ENCODE peak calls at places on chromosomes 5 and 9, in six cellular contexts. K is naive B cell, J is ecto neural progenitor cell, G is spleen, S is right lobe of liver, C is NCI-H1694 treated with DMSO at 0.1 percent for 48 hours. Z is an unnamed sample.

GRCh38 chr9:124960409-124960752 is 19.5 kb upstream of the GOLGA1 start:
- DNase-seq in J (no peak), C (no peak), G (no peak), S (no peak), K (no peak), Z (no peak)

GRCh38 chr5:65954200-65954599 is 27.8 kb downstream of the ERBIN start:
- DNase-seq in K (no peak), C (no peak), S (no peak), G (no peak), J (no peak), Z (no peak)

GRCh38 chr5:36108758-36109245 is 42.1 kb upstream of the UGT3A2 start:
- DNase-seq in S (no peak), C (no peak), G (no peak), J (no peak), K (no peak), Z (no peak)

GRCh38 chr9:123438321-123438720 is 82.3 kb downstream of the CRB2 start:
- DNase-seq in G (peak), S (no peak), J (no peak), K (no peak), C (no peak), Z (no peak)

GRCh38 chr5:111699976-111700375 is 57.0 kb downstream of the NREP start:
- DNase-seq in G (no peak), C (peak), S (peak), J (no peak), K (no peak), Z (no peak)

GRCh38 chr5:101915559-101915958 is 380.5 kb downstream of the SLCO4C1 start:
- DNase-seq in S (no peak), C (no peak), J (no peak), K (no peak), G (no peak), Z (no peak)

GRCh38 chr9:130196643-130197042 is 24.4 kb downstream of the NCS1 start:
- DNase-seq in G (no peak), C (peak), K (no peak), J (no peak), S (no peak), Z (peak)

GRCh38 chr9:3459076-3459475 is 66.7 kb downstream of the RFX3 start:
- DNase-seq in G (no peak), S (no peak), J (no peak), C (peak), K (no peak), Z (no peak)

GRCh38 chr5:97009212-97009898 is 73.5 kb downstream of the LNPEP start:
- DNase-seq in C (peak), K (peak), S (no peak), J (no peak), G (no peak), Z (no peak)

GRCh38 chr5:98768160-98769005 is 5.1 kb upstream of the RGMB start:
- DNase-seq in S (no peak), J (peak), K (peak), G (peak), C (peak), Z (peak)

GRCh38 chr5:135239461-135240282 is 159.4 kb downstream of the MACROH2A1 start:
- DNase-seq in C (no peak), S (no peak), J (peak), K (no peak), G (peak), Z (no peak)

GRCh38 chr9:121840838-121841760 is 189.7 kb downstream of the DAB2IP start:
- DNase-seq in G (peak), J (peak), K (no peak), S (peak), C (no peak), Z (no peak)

GRCh38 chr9:136769710-136770191 is 5.4 kb upstream of the LCN15 start:
- DNase-seq in C (peak), J (peak), K (peak), S (peak), G (no peak), Z (peak)

GRCh38 chr5:127906562-127907204 is 176.9 kb upstream of the SLC12A2 start:
- DNase-seq in K (no peak), C (no peak), G (no peak), S (no peak), J (no peak), Z (no peak)